ENCODE peak calls at places on chromosomes 11 and 22, in ten cellular contexts. W is sigmoid colon, S is transverse colon, K is HCT116, P is GM23338, G is endothelial cell of umbilical vein, Q is prostate gland, B is SK-N-SH, Y is Panc1, X is HepG2. C is an unnamed sample. For H3K36me3, the result is how much of the 10 kb centered on the place peaks cover.

GRCh38 chr22:28969401-28970168 is 86.2 kb downstream of the ZNRF3 start:
- DNase-seq in Q (no peak), S (no peak), X (no peak), Y (no peak), G (no peak), K (no peak), P (no peak), W (no peak), B (no peak), C (no peak)

GRCh38 chr11:45702511-45702910 is 37.1 kb upstream of the CHST1 start:
- DNase-seq in Q (no peak), K (no peak), G (no peak), X (no peak), W (no peak), P (no peak), S (no peak), B (no peak), Y (no peak), C (no peak)

GRCh38 chr11:26930518-26931247 is 63.2 kb upstream of the FIBIN start:
- DNase-seq in S (no peak), K (no peak), W (no peak), X (no peak), Q (no peak), G (no peak), B (no peak), P (no peak), Y (no peak), C (no peak)

GRCh38 chr11:119844808-119845207 is 115.8 kb upstream of the NECTIN1 start:
- DNase-seq in B (peak), Q (no peak), S (no peak), Y (no peak), K (no peak), G (no peak), W (no peak), P (no peak), X (no peak), C (no peak)

GRCh38 chr22:37824674-37825641 is 1.8 kb downstream of the GALR3 start:
- DNase-seq in S (no peak), X (no peak), Y (no peak), K (no peak), G (no peak), Q (no peak), P (peak), W (no peak), B (peak), C (no peak)

GRCh38 chr11:57792060-57792541 is 30.5 kb downstream of the CTNND1 start:
- DNase-seq in K (no peak), Q (peak), B (no peak), Y (no peak), P (no peak), G (peak), X (no peak), W (peak), S (peak), C (no peak)

GRCh38 chr11:14124345-14124744 is 161.8 kb downstream of the SPON1 start:
- DNase-seq in G (no peak), B (no peak), X (no peak), K (no peak), Q (no peak), P (no peak), W (no peak), S (no peak), Y (no peak), C (no peak)

GRCh38 chr11:1744879-1745700 is 5.3 kb downstream of the IFITM10 start:
- DNase-seq in W (peak), Q (no peak), B (peak), G (no peak), P (no peak), S (no peak), X (no peak), Y (no peak), K (no peak), C (peak)

GRCh38 chr11:46675288-46675851 is 25.0 kb downstream of the ARHGAP1 start:
- DNase-seq in W (peak), P (no peak), G (no peak), B (no peak), Y (no peak), K (no peak), Q (peak), S (peak), X (peak), C (no peak)

GRCh38 chr11:59872076-59872475 is 5.8 kb upstream of the TCN1 start:
- DNase-seq in W (no peak), Q (no peak), Y (no peak), S (no peak), X (no peak), G (no peak), P (no peak), K (no peak), B (no peak), C (no peak)

GRCh38 chr11:118312328-118312727 is 7.8 kb downstream of the CD3E start:
- DNase-seq in Q (no peak), P (no peak), G (no peak), W (no peak), B (no peak), K (no peak), X (no peak), Y (no peak), S (no peak), C (no peak)

GRCh38 chr22:44151661-44152060 is 29.1 kb upstream of the PARVG start:
- DNase-seq in P (no peak), X (no peak), Y (no peak), Q (no peak), K (no peak), B (no peak), G (no peak), W (no peak), S (no peak), C (no peak)

GRCh38 chr11:65576867-65577755 is 1.3 kb downstream of the EHBP1L1 start:
- DNase-seq in G (peak), S (peak), B (no peak), Q (no peak), W (peak), P (no peak), K (no peak), Y (peak), X (peak), C (no peak)

GRCh38 chr22:46974077-46974476 is 211.6 kb downstream of the TBC1D22A start:
- DNase-seq in G (no peak), Q (no peak), W (peak), K (no peak), X (no peak), B (no peak), S (no peak), Y (no peak), P (no peak), C (no peak)

GRCh38 chr11:30326114-30326783 is 3.3 kb downstream of the ARL14EP start:
- DNase-seq in Y (no peak), G (no peak), W (no peak), X (no peak), S (no peak), P (no peak), K (no peak), B (peak), Q (no peak), C (no peak)

GRCh38 chr11:66336234-66337102 is at the start of gene RIN1:
- DNase-seq in Q (no peak), K (peak), X (peak), P (peak), B (peak), S (peak), Y (peak), W (peak), G (peak), C (peak)

GRCh38 chr22:39204216-39204615 is 40.6 kb downstream of the PDGFB start:
- DNase-seq in W (peak), P (no peak), K (no peak), B (no peak), Y (no peak), S (no peak), G (no peak), Q (no peak), X (no peak), C (peak)

GRCh38 chr11:82867495-82868082 is 32.6 kb downstream of the PRCP start:
- DNase-seq in B (peak), S (peak), K (peak), X (peak), P (peak), Q (peak), Y (peak), W (peak), G (peak), C (peak)

GRCh38 chr11:72091292-72091691 is 10.6 kb downstream of the LRRC51 start:
- DNase-seq in B (peak), G (peak), X (peak), Y (no peak), S (peak), W (peak), K (no peak), P (peak), Q (peak), C (peak)

GRCh38 chr11:7186190-7186589 is 65.5 kb upstream of the SYT9 start:
- DNase-seq in Q (no peak), B (no peak), G (no peak), X (no peak), Y (no peak), P (no peak), K (no peak), S (no peak), W (no peak), C (no peak)

GRCh38 chr11:12007769-12008737 is at the start of gene DKK3:
- DNase-seq in B (peak), W (no peak), X (no peak), K (no peak), S (no peak), Q (peak), Y (no peak), G (peak), P (peak), C (peak)

GRCh38 chr11:128375941-128376340 is 211.4 kb downstream of the ETS1 start:
- DNase-seq in K (no peak), W (no peak), P (no peak), Y (no peak), X (no peak), S (no peak), G (peak), Q (no peak), B (no peak), C (no peak)

GRCh38 chr22:20002661-20003060 is 14.0 kb downstream of the ARVCF start:
- DNase-seq in K (no peak), W (no peak), B (no peak), G (peak), X (no peak), P (no peak), Q (no peak), S (no peak), Y (no peak), C (no peak)

GRCh38 chr11:65611028-65611757 is 2.8 kb downstream of the MAP3K11 start:
- DNase-seq in Q (no peak), W (no peak), X (no peak), S (no peak), G (peak), Y (no peak), B (no peak), K (no peak), P (peak), C (no peak)

GRCh38 chr11:30110691-30111090 is 93.9 kb upstream of the KCNA4 start:
- DNase-seq in K (no peak), Y (no peak), S (no peak), G (no peak), X (no peak), P (no peak), B (no peak), W (no peak), Q (no peak), C (no peak)

GRCh38 chr11:82718307-82718706 is 15.4 kb downstream of the FAM181B start:
- DNase-seq in Q (no peak), S (no peak), G (peak), X (peak), W (no peak), B (peak), K (peak), P (peak), Y (peak), C (no peak)

GRCh38 chr22:17198188-17199130 is 20.8 kb downstream of the ADA2 start:
- DNase-seq in G (no peak), P (peak), K (no peak), B (no peak), Q (peak), S (no peak), Y (no peak), W (no peak), X (no peak), C (no peak)

DNA sequence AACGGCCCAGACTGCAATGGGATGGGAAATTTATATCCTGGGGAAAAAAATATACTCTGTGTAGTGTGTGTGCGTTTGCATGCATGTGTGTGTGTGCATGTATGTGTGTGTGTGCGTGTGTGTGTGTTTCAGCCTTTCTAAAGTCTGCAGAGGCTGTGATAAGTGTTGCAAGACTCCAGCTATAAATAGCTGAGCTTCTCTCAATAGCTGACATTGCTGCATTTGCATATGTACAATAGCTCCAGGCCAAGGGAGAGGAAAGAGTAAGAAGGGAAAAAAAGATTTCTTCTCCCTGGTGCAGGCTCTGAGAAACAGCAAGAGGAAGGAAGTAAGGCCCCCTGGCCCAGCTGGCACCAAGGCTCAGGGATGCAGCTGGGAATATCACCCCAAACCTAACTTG is 483.0 kb downstream of the MN1 start:
- DNase-seq in G (peak), Y (no peak), B (no peak), P (peak), Q (no peak), W (no peak), K (no peak), S (peak), X (no peak), C (no peak)
- TF ChIP-seq POLR2AphosphoS5 in G (no peak), Y (no peak), B (no peak), P (no peak), Q (no peak), W (no peak), K (no peak), S (no peak), X (no peak), C (no peak)

GRCh38 chr11:122126024-122126678 is 10.1 kb upstream of the BLID start:
- DNase-seq in Q (no peak), X (no peak), Y (no peak), P (no peak), B (no peak), W (no peak), K (no peak), S (no peak), G (no peak), C (no peak)
- H3K36me3 ChIP-seq in Q (under half), X (under half), Y (under half), P (under half), B (under half), W (under half), K (under half), S (under half), G (under half), C (under half)

GRCh38 chr11:114610984-114611944 is 15.7 kb upstream of the NXPE4 start:
- DNase-seq in X (no peak), G (no peak), W (no peak), S (no peak), Y (no peak), Q (peak), B (no peak), P (peak), K (no peak), C (no peak)
- TF ChIP-seq POLR2AphosphoS5 in X (no peak), G (no peak), W (no peak), S (no peak), Y (no peak), Q (no peak), B (no peak), P (no peak), K (no peak), C (no peak)

DNA sequence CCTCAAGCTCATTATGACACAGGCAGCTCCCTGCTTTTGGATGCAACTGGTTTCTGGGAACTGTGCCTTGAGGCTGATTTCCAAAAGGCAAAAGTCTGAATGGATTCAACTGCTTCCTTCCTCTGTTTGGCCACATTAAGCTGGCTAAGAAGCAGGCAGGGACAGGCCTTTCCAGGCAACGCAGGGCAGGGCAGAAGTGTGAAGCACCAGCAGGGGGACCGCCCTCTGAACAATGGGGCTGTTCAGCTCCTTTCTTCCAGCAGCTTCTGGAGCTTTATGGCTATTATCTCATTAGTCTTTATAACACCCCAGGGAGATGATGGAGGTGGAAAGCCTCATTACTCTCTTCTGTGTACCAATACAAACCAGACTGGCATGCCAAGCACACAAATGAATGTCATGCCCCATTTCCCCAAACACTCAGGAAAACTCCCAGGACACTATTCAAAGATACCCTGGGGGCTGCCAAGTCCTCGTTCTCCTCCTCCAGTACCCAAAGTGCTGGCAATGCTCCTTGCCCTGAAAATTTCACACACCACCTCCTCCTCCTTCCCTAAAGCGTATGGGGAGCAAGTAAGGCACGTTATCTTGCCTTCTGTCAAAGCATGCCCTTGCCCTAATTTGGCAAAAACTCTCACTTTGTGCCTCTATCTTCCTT is 21.3 kb downstream of the MORC2 start:
- DNase-seq in K (no peak), S (peak), B (no peak), W (no peak), G (peak), X (no peak), Q (peak), Y (no peak), P (no peak), C (no peak)
- H3K36me3 ChIP-seq in K (under half), S (under half), B (half or more), W (under half), G (under half), X (half or more), Q (under half), Y (under half), P (half or more), C (half or more)

GRCh38 chr11:111911563-111912401 is at the start of gene CRYAB:
- DNase-seq in K (no peak), P (peak), Y (no peak), W (peak), Q (peak), B (no peak), S (peak), X (peak), G (no peak), C (peak)
- TF ChIP-seq POLR2AphosphoS5 in K (no peak), P (no peak), Y (no peak), W (peak), Q (peak), B (no peak), S (peak), X (no peak), G (no peak), C (peak)

GRCh38 chr22:23202812-23203451 is 22.6 kb downstream of the BCR start:
- DNase-seq in W (no peak), Y (no peak), G (no peak), P (no peak), B (no peak), Q (no peak), K (no peak), X (no peak), S (no peak), C (no peak)
- H3K36me3 ChIP-seq in W (under half), Y (under half), G (under half), P (under half), B (under half), Q (under half), K (under half), X (half or more), S (under half), C (under half)

DNA sequence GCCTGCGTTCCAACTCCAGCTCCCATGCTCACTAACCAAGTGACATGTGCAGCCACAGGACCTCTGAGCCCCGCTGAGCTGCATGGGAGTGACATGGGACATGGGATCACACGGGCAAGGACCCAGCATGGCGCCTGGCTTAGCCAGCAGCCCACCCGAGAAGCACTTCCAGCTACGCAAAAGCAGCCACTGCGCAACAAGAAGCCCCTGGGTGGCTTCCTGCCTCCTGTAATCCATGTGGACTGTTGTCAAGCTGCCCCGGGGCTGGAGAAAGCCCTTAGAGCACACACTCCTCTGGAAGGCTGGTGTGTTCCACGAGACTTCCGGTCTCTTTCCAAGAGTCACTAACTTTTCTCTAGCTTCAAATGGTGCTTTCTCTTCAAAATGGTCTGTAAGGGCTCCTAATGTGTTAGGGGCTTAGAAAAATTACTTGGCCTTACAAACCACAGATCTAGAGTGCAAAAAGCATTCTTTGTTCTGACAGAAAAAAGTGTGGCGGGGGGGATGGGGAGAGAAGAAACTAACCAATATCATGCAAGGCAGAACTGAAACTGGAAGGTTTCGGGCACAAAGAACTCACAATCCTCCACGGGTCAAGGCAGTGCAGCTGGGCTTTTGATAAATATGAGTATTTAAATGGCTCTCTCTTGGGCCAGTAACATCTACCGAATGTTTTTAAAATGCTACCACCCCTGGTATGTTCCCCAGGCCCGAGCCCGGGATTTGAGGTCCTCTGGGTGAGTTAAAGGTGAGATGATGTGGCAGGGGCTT is 5.5 kb downstream of the C11orf24 start:
- DNase-seq in K (no peak), Y (no peak), X (no peak), S (peak), Q (no peak), G (no peak), P (no peak), B (no peak), W (no peak), C (no peak)
- TF ChIP-seq POLR2AphosphoS5 in K (no peak), Y (no peak), X (peak), S (no peak), Q (no peak), G (no peak), P (no peak), B (no peak), W (no peak), C (no peak)

DNA sequence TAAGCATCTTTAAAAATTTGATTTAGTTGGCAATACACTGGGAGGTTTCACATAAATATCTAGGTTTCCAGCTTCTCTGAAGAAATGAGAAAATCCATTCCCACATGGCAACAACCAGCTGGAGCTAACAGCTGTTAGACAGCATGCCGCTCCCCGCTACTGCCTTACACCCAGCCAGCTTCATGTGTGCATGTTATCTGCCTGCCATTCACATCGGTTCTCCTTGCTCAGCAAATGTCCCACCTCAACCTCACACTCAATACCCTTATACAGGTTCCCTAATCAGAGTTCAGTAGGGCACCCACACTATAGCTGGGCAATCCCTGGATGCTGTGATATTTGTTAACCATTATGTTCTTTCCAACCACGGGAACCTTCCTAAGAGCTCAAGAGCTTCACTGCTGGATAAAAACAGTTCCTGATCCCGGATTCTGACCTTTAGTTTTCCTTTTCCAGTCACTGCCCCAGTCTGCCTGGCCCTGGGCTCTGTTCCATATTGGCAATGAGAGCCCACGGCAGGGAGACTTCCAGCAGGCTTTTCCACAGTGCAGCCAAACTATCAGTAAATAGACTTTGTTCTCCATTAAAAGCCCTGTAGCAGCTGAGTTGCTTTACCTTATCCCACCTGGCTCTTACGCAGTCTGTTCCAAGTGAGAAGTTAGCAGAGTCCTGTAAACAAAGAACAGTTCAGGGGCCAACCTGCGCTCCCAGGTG is 8.6 kb downstream of the RPUSD4 start:
- DNase-seq in G (no peak), W (no peak), Y (no peak), K (no peak), B (no peak), X (no peak), Q (no peak), S (no peak), P (no peak), C (no peak)
- H3K36me3 ChIP-seq in G (under half), W (under half), Y (half or more), K (half or more), B (half or more), X (half or more), Q (under half), S (under half), P (half or more), C (half or more)